ENCODE peak calls at places on chromosomes 12 and 14, in eight cellular contexts. G is AG04449, X is adrenal gland, U is PC-3, Y is HFF-Myc, J is GM12864, R is AG10803, P is MCF 10A. Z is an unnamed sample.

GRCh38 chr14:99986416-99986815 is 78.8 kb upstream of the EVL start:
- DNase-seq in U (no peak), Y (peak), J (no peak), X (no peak), R (peak), P (no peak), G (peak), Z (no peak)

GRCh38 chr14:65462411-65462810 is 49.9 kb downstream of the FUT8 start:
- DNase-seq in U (peak), P (no peak), G (peak), X (no peak), R (peak), Y (peak), J (peak), Z (peak)

GRCh38 chr12:79681008-79681590 is 9.7 kb downstream of the PAWR start:
- DNase-seq in J (no peak), X (peak), P (peak), G (no peak), U (peak), Y (no peak), R (peak), Z (no peak)

GRCh38 chr12:131119936-131120335 is 166.2 kb downstream of the ADGRD1 start:
- DNase-seq in X (no peak), R (no peak), G (no peak), U (no peak), Y (no peak), P (no peak), J (no peak), Z (no peak)

GRCh38 chr14:71363961-71364360 is 456.7 kb downstream of the PCNX1 start:
- DNase-seq in Y (no peak), P (no peak), X (peak), R (peak), U (no peak), G (no peak), J (no peak), Z (no peak)

GRCh38 chr14:65658202-65658601 is 245.7 kb downstream of the FUT8 start:
- DNase-seq in R (peak), X (no peak), G (peak), Y (no peak), U (peak), P (no peak), J (no peak), Z (no peak)

GRCh38 chr12:118220697-118221096 is 84.8 kb downstream of the PEBP1 start:
- DNase-seq in R (no peak), P (no peak), J (no peak), X (no peak), U (no peak), G (no peak), Y (no peak), Z (no peak)

GRCh38 chr12:66624806-66625205 is 54.1 kb downstream of the GRIP1 start:
- DNase-seq in X (no peak), Y (no peak), J (peak), G (no peak), R (no peak), P (no peak), U (no peak), Z (peak)

GRCh38 chr12:123660328-123660727 is 10.6 kb upstream of the TCTN2 start:
- DNase-seq in G (peak), P (peak), R (peak), U (peak), J (no peak), X (no peak), Y (peak), Z (no peak)

GRCh38 chr12:109833307-109834189 is at the start of gene TRPV4:
- DNase-seq in X (no peak), R (peak), U (peak), Y (no peak), G (no peak), P (no peak), J (no peak), Z (no peak)

GRCh38 chr14:95044463-95045254 is 112.7 kb downstream of the DICER1 start:
- DNase-seq in G (no peak), R (no peak), X (no peak), J (no peak), U (no peak), Y (no peak), P (no peak), Z (no peak)

GRCh38 chr14:61222388-61222787 is 58.8 kb downstream of the TMEM30B start:
- DNase-seq in R (no peak), Y (no peak), G (no peak), X (no peak), J (no peak), P (no peak), U (no peak), Z (no peak)

GRCh38 chr12:109743076-109743910 is 29.7 kb downstream of the FAM222A start:
- DNase-seq in Y (no peak), X (no peak), P (no peak), R (no peak), J (no peak), G (no peak), U (no peak), Z (no peak)

GRCh38 chr12:105060715-105061378 is 23.4 kb downstream of the ALDH1L2 start:
- DNase-seq in R (no peak), G (no peak), Y (no peak), U (peak), P (peak), X (no peak), J (no peak), Z (no peak)

GRCh38 chr12:56565510-56566101 is 44.0 kb downstream of the RBMS2 start:
- DNase-seq in G (peak), R (peak), X (peak), Y (peak), U (peak), P (no peak), J (no peak), Z (peak)

GRCh38 chr12:110199360-110200123 is 75.4 kb downstream of the IFT81 start:
- DNase-seq in X (peak), P (peak), G (no peak), Y (peak), J (no peak), R (peak), U (peak), Z (no peak)

GRCh38 chr14:53979141-53979673 is 22.6 kb upstream of the BMP4 start:
- DNase-seq in P (peak), U (no peak), X (no peak), J (no peak), G (no peak), R (peak), Y (no peak), Z (no peak)

GRCh38 chr14:68309631-68310030 is 483.2 kb downstream of the ZFP36L1 start:
- DNase-seq in G (no peak), J (no peak), X (peak), Y (no peak), U (peak), R (no peak), P (no peak), Z (no peak)

GRCh38 chr14:54038724-54039123 is 82.1 kb upstream of the BMP4 start:
- DNase-seq in J (no peak), P (no peak), Y (no peak), X (no peak), R (no peak), G (no peak), U (peak), Z (no peak)

GRCh38 chr12:27685274-27685673 is 11.0 kb upstream of the REP15 start:
- DNase-seq in R (no peak), P (no peak), X (no peak), G (no peak), Y (no peak), U (no peak), J (no peak), Z (no peak)

GRCh38 chr12:91189526-91189925 is 6.9 kb upstream of the DCN start:
- DNase-seq in X (no peak), Y (no peak), R (peak), G (no peak), U (no peak), J (no peak), P (peak), Z (no peak)

GRCh38 chr14:23559010-23559920 is 3.2 kb downstream of the THTPA start:
- DNase-seq in U (peak), X (peak), P (peak), J (no peak), R (peak), G (no peak), Y (no peak), Z (peak)

GRCh38 chr12:93390025-93390424 is 12.3 kb downstream of the NUDT4 start:
- DNase-seq in J (no peak), P (no peak), G (no peak), U (no peak), X (no peak), R (no peak), Y (no peak), Z (no peak)

GRCh38 chr12:127381043-127381668 is 885.8 kb upstream of the TMEM132C start:
- DNase-seq in J (no peak), X (peak), P (peak), G (no peak), U (peak), Y (no peak), R (peak), Z (peak)

GRCh38 chr14:42002139-42002538 is 395.5 kb downstream of the LRFN5 start:
- DNase-seq in P (no peak), X (no peak), J (no peak), Y (no peak), G (no peak), U (peak), R (peak), Z (no peak)

GRCh38 chr12:100555722-100556121 is 17.8 kb upstream of the GAS2L3 start:
- DNase-seq in J (no peak), Y (no peak), U (no peak), P (peak), G (no peak), X (no peak), R (peak), Z (no peak)
- TF ChIP-seq CTCF in J (no peak), Y (no peak), U (no peak), P (no peak), G (no peak), X (no peak), R (no peak), Z (no peak)

GRCh38 chr14:90597961-90598360 is 201.1 kb downstream of the CALM1 start:
- DNase-seq in U (no peak), G (no peak), R (no peak), Y (no peak), X (no peak), P (no peak), J (no peak), Z (no peak)

GRCh38 chr14:90601521-90601920 is 204.7 kb downstream of the CALM1 start:
- DNase-seq in G (no peak), Y (no peak), X (no peak), U (no peak), J (no peak), P (no peak), R (no peak), Z (no peak)

GRCh38 chr14:90600619-90601018 is 203.8 kb downstream of the CALM1 start:
- DNase-seq in P (no peak), G (no peak), R (no peak), U (no peak), J (no peak), Y (no peak), X (no peak), Z (no peak)

GRCh38 chr14:90599339-90599738 is 202.5 kb downstream of the CALM1 start:
- DNase-seq in J (no peak), U (no peak), G (no peak), Y (no peak), P (no peak), X (no peak), R (no peak), Z (no peak)

DNA sequence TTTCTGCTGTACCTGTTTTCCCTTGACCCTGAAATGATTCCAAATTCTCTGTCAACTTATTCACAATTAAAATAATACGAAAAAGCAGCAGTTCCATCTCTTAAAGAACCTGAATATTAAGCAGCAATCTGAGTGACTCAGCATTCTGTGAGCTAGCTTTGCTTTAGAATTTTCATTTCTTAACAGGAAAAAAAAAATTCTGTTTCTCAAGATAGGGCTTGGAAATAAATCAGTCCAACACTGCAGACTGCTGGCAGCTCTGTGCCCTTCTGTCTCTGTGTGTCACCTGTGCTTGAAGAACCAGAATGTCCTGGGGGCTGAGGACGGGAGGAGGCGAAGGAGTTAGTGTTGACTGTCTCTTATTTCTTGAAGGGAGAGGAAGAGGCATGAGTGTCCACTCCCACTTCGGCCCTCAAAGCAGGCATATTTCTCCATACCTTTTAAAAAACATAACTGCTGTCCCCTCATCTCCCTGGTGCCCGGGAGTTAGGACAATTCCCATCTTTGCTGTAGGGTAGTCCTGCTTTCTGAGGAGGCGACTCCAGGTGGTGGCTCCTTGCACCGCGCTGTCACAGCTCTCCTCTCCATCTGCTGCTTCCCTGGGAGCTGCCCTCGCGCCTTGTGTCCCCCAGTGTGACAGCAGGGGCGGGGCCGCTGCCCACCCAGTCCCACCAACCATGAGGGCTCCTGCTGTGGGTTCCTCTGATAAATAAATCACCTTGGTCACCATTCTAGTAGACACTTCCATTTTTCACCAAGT is 203.1 kb downstream of the CALM1 start:
- DNase-seq in G (no peak), U (peak), R (peak), J (no peak), X (peak), Y (no peak), P (peak), Z (no peak)
- TF ChIP-seq CTCF in G (no peak), U (peak), R (no peak), J (no peak), X (no peak), Y (peak), P (no peak), Z (no peak)

GRCh38 chr14:31763041-31763440 is 201.8 kb downstream of the NUBPL start:
- DNase-seq in J (no peak), U (no peak), R (no peak), X (no peak), G (no peak), P (no peak), Y (no peak), Z (no peak)
- TF ChIP-seq CTCF in J (no peak), U (no peak), R (no peak), X (no peak), G (no peak), P (no peak), Y (no peak), Z (no peak)

DNA sequence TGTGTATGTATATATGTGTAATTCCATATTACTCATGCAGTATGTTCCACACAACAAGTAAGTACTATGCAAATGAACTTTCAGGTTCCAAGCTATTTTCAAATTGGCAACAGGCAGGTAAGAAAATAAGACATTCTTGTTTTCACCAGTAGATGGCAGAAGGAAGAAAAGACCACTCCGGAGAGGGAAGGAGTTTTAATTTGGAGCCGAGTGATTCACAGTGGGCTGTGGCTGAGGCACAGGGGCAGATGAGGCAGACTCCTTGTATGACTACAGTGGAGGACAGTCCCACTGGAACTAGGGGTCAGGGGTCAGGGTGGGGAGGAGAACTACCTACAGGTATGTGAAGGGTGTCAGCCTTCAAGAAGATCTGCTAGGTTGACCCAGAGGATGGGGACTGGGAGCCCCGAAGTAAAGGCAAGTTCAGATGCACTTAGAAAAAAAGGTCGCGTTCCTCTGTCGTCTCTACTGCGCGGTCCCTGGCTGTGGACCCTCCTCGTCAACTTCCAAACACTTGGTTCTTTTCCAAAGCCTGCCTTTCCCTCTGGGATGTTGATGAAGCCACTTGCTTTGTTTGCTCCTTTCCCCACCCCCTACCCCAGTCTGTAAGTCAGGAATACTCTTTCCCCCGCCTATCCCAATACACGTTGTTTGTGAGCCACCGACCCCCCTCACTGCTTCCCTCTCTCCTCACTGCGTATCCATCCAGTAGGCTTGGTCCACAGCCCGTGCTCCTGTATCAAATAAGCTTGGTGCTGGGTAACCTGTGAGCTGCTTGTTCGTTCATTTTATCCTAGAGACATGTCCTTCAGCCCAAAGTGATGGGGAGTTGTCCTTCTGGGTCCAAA is 24.1 kb downstream of the DDX47 start:
- DNase-seq in Y (peak), X (peak), P (peak), U (peak), J (peak), R (peak), G (no peak), Z (peak)
- TF ChIP-seq CTCF in Y (peak), X (peak), P (peak), U (peak), J (peak), R (peak), G (peak), Z (peak)

Z was measured in GM10248.